ENCODE peak calls at places on chromosomes 2 and 18, in five cellular contexts. C is HepG2, U is GM12878, P is upper lobe of left lung, M is K562. R is an unnamed sample.

GRCh38 chr2:11540148-11540995 is 6.5 kb downstream of the GREB1 start:
- ATAC-seq in M (no peak), U (no peak), P (no peak), C (peak), R (peak)

GRCh38 chr2:8413589-8414135 is 268.2 kb upstream of the ID2 start:
- ATAC-seq in M (no peak), P (peak), U (no peak), C (peak), R (no peak)

GRCh38 chr2:195037072-195037471 is 620.0 kb upstream of the SLC39A10 start:
- ATAC-seq in U (no peak), C (no peak), M (no peak), P (no peak), R (no peak)

GRCh38 chr2:144323946-144324345 is 196.0 kb downstream of the ZEB2 start:
- ATAC-seq in P (no peak), U (peak), C (no peak), M (no peak), R (no peak)

GRCh38 chr18:33854827-33855139 is 276.8 kb downstream of the ASXL3 start:
- ATAC-seq in P (no peak), U (peak), C (no peak), M (no peak), R (no peak)

GRCh38 chr2:28419705-28420270 is 27.1 kb downstream of the FOSL2 start:
- ATAC-seq in M (no peak), C (peak), P (no peak), U (no peak), R (no peak)

GRCh38 chr2:46119453-46119852 is 177.8 kb upstream of the EPAS1 start:
- ATAC-seq in C (peak), M (no peak), U (no peak), P (no peak), R (peak)

GRCh38 chr2:24919100-24919976 is 699 bp downstream of the ADCY3 start:
- ATAC-seq in M (peak), C (peak), U (peak), P (peak), R (peak)

GRCh38 chr2:153567367-153567766 is 88.8 kb upstream of the RPRM start:
- ATAC-seq in U (no peak), C (peak), M (no peak), P (no peak), R (no peak)

GRCh38 chr2:143029141-143029540 is 100.1 kb upstream of the ARHGAP15 start:
- ATAC-seq in U (no peak), P (no peak), M (no peak), C (no peak), R (no peak)

GRCh38 chr18:45688834-45689233 is 35.1 kb upstream of the SLC14A1 start:
- ATAC-seq in M (no peak), C (no peak), P (no peak), U (no peak), R (no peak)

GRCh38 chr2:30115981-30116285 is 30.9 kb upstream of the YPEL5 start:
- ATAC-seq in C (no peak), P (no peak), U (peak), M (peak), R (no peak)

GRCh38 chr18:12765127-12765526 is 62.3 kb downstream of the PSMG2 start:
- ATAC-seq in M (peak), U (peak), C (no peak), P (peak), R (no peak)

GRCh38 chr18:55064760-55065159 is 105.5 kb upstream of the CCDC68 start:
- ATAC-seq in M (no peak), C (no peak), P (no peak), U (peak), R (no peak)

GRCh38 chr18:75063196-75063595 is 145.7 kb downstream of the PTGR3 start:
- ATAC-seq in M (no peak), U (no peak), C (no peak), P (no peak), R (no peak)

GRCh38 chr2:241354668-241355658 is 1.1 kb upstream of the FARP2 start:
- ATAC-seq in C (peak), P (peak), M (peak), U (peak), R (peak)

GRCh38 chr2:224849264-224849663 is 133.1 kb upstream of the CCDC195 start:
- ATAC-seq in U (no peak), C (peak), P (no peak), M (no peak), R (no peak)

GRCh38 chr2:24783641-24784040 is 9.6 kb downstream of the PTRHD1 start:
- ATAC-seq in C (no peak), M (no peak), U (no peak), P (no peak), R (no peak)

GRCh38 chr2:8388779-8389178 is 293.1 kb upstream of the ID2 start:
- ATAC-seq in M (no peak), P (no peak), U (peak), C (no peak), R (no peak)

GRCh38 chr2:218924757-218925156 is 34.7 kb upstream of the CDK5R2 start:
- ATAC-seq in M (no peak), U (no peak), C (no peak), P (no peak), R (no peak)

GRCh38 chr2:62457555-62457954 is 48.4 kb downstream of the TMEM17 start:
- ATAC-seq in M (no peak), U (no peak), C (peak), P (no peak), R (no peak)

GRCh38 chr2:75481041-75481836 is 79.5 kb downstream of the EVA1A start:
- ATAC-seq in C (peak), P (no peak), M (peak), U (peak), R (no peak)

GRCh38 chr2:171172980-171173542 is 12.4 kb upstream of the TLK1 start:
- ATAC-seq in U (peak), C (no peak), P (no peak), M (peak), R (no peak)

GRCh38 chr18:62288669-62289016 is 36.5 kb upstream of the TNFRSF11A start:
- ATAC-seq in M (no peak), P (no peak), U (peak), C (no peak), R (no peak)

GRCh38 chr2:74399785-74400184 is 19.7 kb upstream of the DCTN1 start:
- ATAC-seq in M (peak), U (peak), P (no peak), C (peak), R (no peak)

GRCh38 chr2:29130295-29130694 is 15.1 kb downstream of the CLIP4 start:
- ATAC-seq in U (peak), P (peak), M (peak), C (no peak), R (peak)

GRCh38 chr18:13566941-13567762 is 159.2 kb downstream of the FAM210A start:
- ATAC-seq in P (peak), U (peak), M (no peak), C (no peak), R (peak)

GRCh38 chr2:200330351-200331120 is 24.0 kb downstream of the SPATS2L start:
- ATAC-seq in U (peak), P (no peak), M (no peak), C (no peak), R (no peak)

GRCh38 chr2:46803551-46803885 is 112.1 kb downstream of the MCFD2 start:
- ATAC-seq in C (no peak), U (no peak), P (no peak), M (no peak), R (no peak)

GRCh38 chr18:48982269-48982668 is 31.5 kb upstream of the SMAD7 start:
- ATAC-seq in U (no peak), M (peak), P (no peak), C (peak), R (no peak)

GRCh38 chr2:26706616-26707473 is 14.3 kb downstream of the KCNK3 start:
- ATAC-seq in C (peak), U (no peak), M (no peak), P (peak), R (peak)

GRCh38 chr2:38344813-38345212 is 32.3 kb downstream of the ATL2 start:
- ATAC-seq in C (peak), M (no peak), U (peak), P (no peak), R (no peak)

GRCh38 chr18:2104620-2105462 is 466.5 kb downstream of the METTL4 start:
- ATAC-seq in M (peak), P (peak), U (peak), C (peak), R (no peak)

GRCh38 chr2:64329848-64330247 is 124.1 kb upstream of the LGALSL start:
- ATAC-seq in U (no peak), M (no peak), P (peak), C (no peak), R (peak)

GRCh38 chr2:192070099-192070498 is 124.6 kb downstream of the TMEFF2 start:
- ATAC-seq in M (no peak), U (no peak), P (no peak), C (no peak), R (no peak)

DNA sequence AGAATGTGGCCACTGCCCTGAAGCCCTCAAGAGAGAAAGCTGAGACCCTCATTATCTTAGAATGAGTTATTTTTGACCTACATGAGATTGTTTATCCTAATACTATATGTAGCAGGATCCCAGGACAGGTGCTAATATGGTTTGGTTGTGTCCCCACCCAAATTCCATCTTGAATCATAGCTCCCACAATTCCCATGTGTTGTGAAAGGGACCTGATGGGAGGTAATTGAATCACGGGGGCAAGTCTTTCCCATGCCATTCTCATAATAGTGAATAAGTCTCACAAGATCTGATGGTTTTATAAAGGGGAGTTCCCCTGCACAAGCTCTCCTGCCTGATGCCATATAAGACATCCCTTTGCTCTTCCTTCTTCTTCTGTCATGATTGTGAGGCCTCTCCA is 76.8 kb downstream of the CCBE1 start:
- ATAC-seq in M (no peak), P (no peak), C (no peak), U (no peak), R (no peak)
- TF ChIP-seq POLR2A in M (no peak), P (no peak), C (no peak), U (no peak), R (no peak)

GRCh38 chr2:119694994-119695521 is 16.1 kb downstream of the TMEM177 start:
- ATAC-seq in M (no peak), P (peak), C (peak), U (no peak), R (no peak)
- TF ChIP-seq EP300 in M (no peak), P (no peak), C (no peak), U (no peak), R (no peak)

GRCh38 chr2:84454581-84454980 is 4.5 kb downstream of the SUCLG1 start:
- ATAC-seq in C (no peak), P (no peak), U (peak), M (no peak), R (no peak)

GRCh38 chr2:84461310-84461709 is 2.2 kb upstream of the SUCLG1 start:
- ATAC-seq in M (no peak), C (no peak), P (no peak), U (no peak), R (no peak)

GRCh38 chr2:84458436-84459027 is 548 bp downstream of the SUCLG1 start:
- ATAC-seq in U (peak), M (peak), P (peak), C (peak), R (no peak)

GRCh38 chr2:84459944-84460429 is 907 bp upstream of the SUCLG1 start:
- ATAC-seq in C (no peak), P (no peak), M (peak), U (no peak), R (no peak)

GRCh38 chr2:84459028-84459943 is at the start of gene SUCLG1:
- ATAC-seq in U (peak), C (peak), P (peak), M (peak), R (peak)
- TF ChIP-seq POLR2AphosphoS5 in U (peak), C (peak), P (peak), M (peak), R (peak)

DNA sequence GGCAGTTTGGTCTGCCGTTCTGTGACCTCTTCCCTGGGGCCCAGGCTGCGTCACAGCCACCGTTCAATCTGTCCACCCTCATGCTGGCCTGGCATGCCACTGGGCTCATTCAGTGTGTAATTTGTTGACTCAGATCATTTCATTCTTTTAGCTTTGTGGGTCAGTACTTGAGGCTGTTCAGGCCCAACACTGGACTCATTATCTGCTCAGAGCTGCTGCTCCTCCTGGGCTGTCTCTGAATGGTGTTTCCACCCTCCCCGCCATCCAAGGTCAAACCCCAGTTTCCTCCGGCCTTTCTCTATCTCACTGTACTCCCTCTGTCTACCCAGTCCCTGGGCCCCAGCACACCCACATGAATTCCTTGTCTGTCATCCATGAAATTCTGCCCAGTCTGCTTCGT is 152.4 kb upstream of the NCK2 start:
- ATAC-seq in P (no peak), U (no peak), C (no peak), M (peak), R (peak)
- TF ChIP-seq POLR2A in P (no peak), U (no peak), C (no peak), M (no peak), R (no peak)

DNA sequence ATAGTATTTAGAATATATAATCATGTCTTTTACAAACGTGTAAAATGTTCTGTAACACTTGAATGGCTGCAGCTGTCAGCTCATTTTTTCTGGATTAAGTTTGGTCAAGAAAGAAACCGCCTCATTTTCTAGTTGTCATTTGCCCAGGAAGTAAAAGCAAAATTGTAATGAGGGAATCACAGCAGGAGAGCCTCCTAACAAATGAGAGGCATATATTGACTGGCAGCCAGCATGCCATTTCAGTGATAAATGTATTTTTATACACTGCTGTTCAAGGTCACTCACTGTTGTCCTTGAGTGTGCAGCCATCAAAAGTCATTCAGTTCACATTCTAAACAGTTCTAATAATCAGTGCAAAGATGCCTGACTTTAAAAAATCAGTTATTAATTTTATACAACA is 144.3 kb upstream of the BOD1L2 start:
- ATAC-seq in P (no peak), M (no peak), C (no peak), U (no peak), R (no peak)
- TF ChIP-seq EP300 in P (no peak), M (no peak), C (no peak), U (no peak), R (no peak)

DNA sequence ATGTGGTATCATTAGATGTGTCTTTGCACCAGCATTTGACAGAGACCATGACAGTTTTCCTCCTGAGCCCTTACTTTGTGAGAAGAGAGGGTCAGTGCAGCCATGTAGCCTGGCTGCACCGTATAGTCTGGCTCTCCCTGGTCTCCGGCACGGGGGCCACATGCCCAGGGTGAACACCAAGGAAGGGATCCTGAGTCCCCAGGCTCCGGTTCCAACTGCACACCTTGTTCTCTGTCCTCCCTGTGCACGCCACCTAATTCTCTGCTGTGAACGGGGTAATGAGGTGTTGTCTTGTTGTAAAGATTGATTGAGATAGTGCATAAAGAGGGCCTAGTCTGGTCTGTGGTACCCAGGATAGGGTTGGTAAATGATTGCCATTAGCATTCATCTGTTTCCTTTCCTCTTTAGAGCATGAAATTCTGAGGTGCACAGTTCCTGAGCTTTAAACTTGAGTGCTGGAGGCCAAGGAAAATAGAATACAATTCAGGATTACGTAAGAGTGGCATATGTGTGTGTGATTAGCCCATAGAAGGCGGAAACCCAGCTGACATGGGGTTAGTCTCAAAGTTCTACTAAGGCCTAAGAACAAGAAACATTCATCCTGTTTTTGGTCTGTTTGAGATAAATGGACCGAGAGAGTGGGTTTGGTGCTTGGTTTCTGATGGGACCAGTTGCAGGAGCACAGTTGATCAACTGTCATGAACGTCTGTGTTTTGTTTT is 55.5 kb downstream of the NCK2 start:
- ATAC-seq in C (peak), U (no peak), P (no peak), M (no peak), R (no peak)
- TF ChIP-seq POLR2AphosphoS5 in C (no peak), U (no peak), P (no peak), M (no peak), R (no peak)